ENCODE peak calls at places on chromosomes 1 and 21, in four cellular contexts. One of them, this sample, is unnamed.

GRCh38 chr1:164863056-164863455 is 304.1 kb downstream of the PBX1 start:
- DNase-seq in WTC11: no peak
- DNase-seq in K562: no peak
- DNase-seq in HepG2: no peak
- DNase-seq in this sample: no peak

GRCh38 chr1:106266786-106267185 is 789.7 kb upstream of the PRMT6 start:
- DNase-seq in WTC11: no peak
- DNase-seq in K562: no peak
- DNase-seq in HepG2: no peak
- DNase-seq in this sample: no peak

GRCh38 chr1:12613180-12613579 is 4.8 kb downstream of the DHRS3 start:
- DNase-seq in HepG2: no peak
- DNase-seq in WTC11: no peak
- DNase-seq in K562: no peak
- DNase-seq in this sample: no peak

GRCh38 chr21:40683349-40683748 is 163.6 kb downstream of the DSCAM start:
- DNase-seq in HepG2: no peak
- DNase-seq in K562: no peak
- DNase-seq in WTC11: no peak
- DNase-seq in this sample: no peak

GRCh38 chr1:57218487-57219079 is 205.3 kb downstream of the DAB1 start:
- DNase-seq in K562: peak; percentile 95
- DNase-seq in WTC11: no peak
- DNase-seq in HepG2: no peak
- DNase-seq in this sample: no peak

GRCh38 chr1:61782771-61783170 is 40.5 kb downstream of the PATJ start:
- DNase-seq in K562: peak; percentile 23
- DNase-seq in HepG2: no peak
- DNase-seq in WTC11: no peak
- DNase-seq in this sample: no peak

GRCh38 chr1:181044449-181044966 is 10.7 kb downstream of the MR1 start:
- DNase-seq in WTC11: no peak
- DNase-seq in K562: no peak
- DNase-seq in HepG2: peak; percentile 82
- DNase-seq in this sample: no peak

GRCh38 chr1:61403863-61404615 is 320.9 kb downstream of the TM2D1 start:
- DNase-seq in WTC11: no peak
- DNase-seq in HepG2: no peak
- DNase-seq in K562: no peak
- DNase-seq in this sample: peak; percentile 46

GRCh38 chr1:85229574-85230097 is 28.8 kb upstream of the SYDE2 start:
- DNase-seq in WTC11: no peak
- DNase-seq in HepG2: peak; percentile 50
- DNase-seq in K562: no peak
- DNase-seq in this sample: no peak

GRCh38 chr1:207420109-207420508 is 34.0 kb upstream of the CR2 start:
- DNase-seq in HepG2: no peak
- DNase-seq in K562: no peak
- DNase-seq in WTC11: no peak
- DNase-seq in this sample: no peak

GRCh38 chr1:9942399-9942938 is 722 bp downstream of the LZIC start:
- DNase-seq in WTC11: no peak
- DNase-seq in K562: peak; percentile 74
- DNase-seq in HepG2: peak; percentile 58
- DNase-seq in this sample: peak; percentile 57

GRCh38 chr1:81949421-81949820 is 148.7 kb downstream of the ADGRL2 start:
- DNase-seq in HepG2: no peak
- DNase-seq in WTC11: no peak
- DNase-seq in K562: no peak
- DNase-seq in this sample: no peak

GRCh38 chr1:206411321-206411720 is 59.0 kb upstream of the IKBKE start:
- DNase-seq in K562: no peak
- DNase-seq in HepG2: no peak
- DNase-seq in WTC11: no peak
- DNase-seq in this sample: no peak

GRCh38 chr1:234962340-234962989 is 166.2 kb downstream of the TOMM20 start:
- DNase-seq in WTC11: no peak
- DNase-seq in HepG2: peak; percentile 67
- DNase-seq in K562: peak; percentile 74
- DNase-seq in this sample: no peak

GRCh38 chr1:95284420-95284819 is 50.4 kb downstream of the RWDD3 start:
- DNase-seq in K562: no peak
- DNase-seq in HepG2: no peak
- DNase-seq in WTC11: no peak
- DNase-seq in this sample: no peak

GRCh38 chr1:226875641-226876295 is 5.4 kb downstream of the PSEN2 start:
- DNase-seq in K562: peak; percentile 88
- DNase-seq in HepG2: no peak
- DNase-seq in WTC11: peak; percentile 27
- DNase-seq in this sample: no peak

DNA sequence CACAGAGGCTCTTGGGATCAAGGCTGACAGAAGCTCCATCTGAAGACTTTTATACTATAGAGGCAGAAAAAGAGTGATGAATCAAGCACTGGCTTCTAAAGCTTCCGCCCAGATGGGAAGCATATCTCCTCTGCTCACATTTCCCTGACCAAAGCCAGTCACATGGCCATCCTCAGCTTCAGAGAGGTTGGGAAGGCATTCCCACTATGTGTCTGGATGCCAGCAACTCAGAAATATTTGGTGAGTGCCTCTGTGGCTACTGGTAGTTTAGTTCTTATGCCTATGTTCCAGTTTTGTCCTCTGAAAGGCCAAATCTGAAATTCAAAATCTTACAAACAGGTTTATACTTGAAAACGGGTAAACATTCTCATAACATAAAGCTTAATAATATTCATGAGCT is 9.9 kb upstream of the DISC1 start:
- DNase-seq in K562: no peak
- DNase-seq in WTC11: no peak
- DNase-seq in HepG2: no peak
- DNase-seq in this sample: no peak
- TF ChIP-seq ELF4 in K562: no peak
- TF ChIP-seq ELF4 in WTC11: no peak
- TF ChIP-seq ELF4 in HepG2: no peak
- TF ChIP-seq ELF4 in this sample: no peak

DNA sequence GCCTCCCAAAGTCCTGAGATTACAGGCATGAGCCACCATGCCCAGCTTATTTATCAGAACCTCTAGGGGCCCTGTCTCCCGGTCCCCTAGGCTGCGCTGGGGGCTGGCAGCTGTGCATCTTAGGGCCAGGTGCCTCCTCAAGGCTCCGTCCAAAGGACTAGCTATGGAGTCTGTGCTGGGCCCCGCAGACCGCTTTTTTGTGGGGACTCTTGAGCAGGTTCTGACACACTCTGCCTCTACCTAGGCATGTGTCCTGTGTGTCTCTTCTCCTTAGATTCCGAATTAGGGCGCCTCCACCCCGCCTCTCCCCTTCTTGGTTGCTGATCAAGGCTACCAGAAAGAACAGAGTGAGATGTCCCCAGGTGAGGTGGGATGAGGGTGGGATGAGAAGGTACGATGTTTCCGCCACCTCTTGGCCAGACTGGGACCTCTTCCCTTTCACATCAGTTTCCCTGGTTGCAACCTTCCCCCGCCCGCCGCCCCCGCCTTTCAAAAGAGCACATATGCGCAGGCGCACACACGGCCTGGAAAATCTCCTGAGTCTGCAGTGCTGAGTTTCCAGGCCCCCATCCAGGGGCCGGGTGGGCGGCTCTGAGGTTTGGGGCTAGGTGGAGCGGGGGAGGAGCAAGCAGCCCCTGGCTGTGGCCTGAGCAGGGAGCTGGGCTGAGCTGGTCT is 5.0 kb upstream of the PTPN7 start:
- DNase-seq in HepG2: no peak
- DNase-seq in WTC11: no peak
- DNase-seq in K562: peak; percentile 94
- DNase-seq in this sample: no peak
- TF ChIP-seq ELF4 in HepG2: no peak
- TF ChIP-seq ELF4 in WTC11: no peak
- TF ChIP-seq ELF4 in K562: no peak
- TF ChIP-seq ELF4 in this sample: no peak

DNA sequence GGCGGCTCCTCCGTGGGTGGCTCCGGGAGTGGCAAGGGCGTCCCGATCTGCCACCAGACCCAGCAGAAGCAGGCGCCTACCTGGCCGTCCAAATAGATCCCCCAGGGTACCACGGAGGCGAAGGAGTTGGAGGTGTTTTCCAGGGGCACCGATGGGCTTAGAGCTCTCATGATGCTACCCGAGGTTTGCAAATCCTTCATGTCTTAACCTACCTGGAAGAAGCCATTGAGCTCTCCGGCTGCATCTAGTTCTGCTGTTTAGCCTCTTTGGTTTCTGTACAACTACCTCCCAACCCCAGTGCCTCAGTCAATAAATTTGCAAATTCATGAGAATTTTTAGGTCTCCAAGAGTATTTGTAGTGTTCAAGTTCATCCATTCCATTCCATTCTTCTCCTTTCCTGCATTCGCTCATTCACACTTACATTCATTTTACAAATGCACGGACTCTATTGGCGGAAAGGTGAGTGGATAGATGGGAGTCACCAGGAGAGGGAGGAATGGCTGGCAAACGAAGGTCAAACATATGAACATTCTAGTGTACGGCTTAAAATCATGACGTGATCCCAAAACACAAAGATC is 2.4 kb downstream of the LORICRIN start:
- DNase-seq in K562: no peak
- DNase-seq in HepG2: no peak
- DNase-seq in WTC11: no peak
- DNase-seq in this sample: no peak
- TF ChIP-seq ELF4 in K562: no peak
- TF ChIP-seq ELF4 in HepG2: no peak
- TF ChIP-seq ELF4 in WTC11: no peak
- TF ChIP-seq ELF4 in this sample: no peak

GRCh38 chr1:69700770-69701169 is 133.0 kb downstream of the LRRC7 start:
- DNase-seq in HepG2: peak; percentile 13
- DNase-seq in K562: peak; percentile 44
- DNase-seq in WTC11: peak; percentile 53
- DNase-seq in this sample: peak; percentile 48
- TF ChIP-seq ELF4 in HepG2: no peak
- TF ChIP-seq ELF4 in K562: no peak
- TF ChIP-seq ELF4 in WTC11: no peak
- TF ChIP-seq ELF4 in this sample: no peak

GRCh38 chr21:45855248-45855801 is 126.2 kb upstream of the COL6A1 start:
- DNase-seq in WTC11: no peak
- DNase-seq in HepG2: no peak
- DNase-seq in K562: no peak
- DNase-seq in this sample: no peak

GRCh38 chr21:45857761-45858160 is 123.8 kb upstream of the COL6A1 start:
- DNase-seq in K562: no peak
- DNase-seq in HepG2: no peak
- DNase-seq in WTC11: no peak
- DNase-seq in this sample: no peak

GRCh38 chr21:45854702-45855247 is 126.8 kb upstream of the COL6A1 start:
- DNase-seq in K562: no peak
- DNase-seq in HepG2: no peak
- DNase-seq in WTC11: no peak
- DNase-seq in this sample: no peak

GRCh38 chr21:45856940-45857339 is 124.6 kb upstream of the COL6A1 start:
- DNase-seq in HepG2: no peak
- DNase-seq in WTC11: no peak
- DNase-seq in K562: no peak
- DNase-seq in this sample: no peak

DNA sequence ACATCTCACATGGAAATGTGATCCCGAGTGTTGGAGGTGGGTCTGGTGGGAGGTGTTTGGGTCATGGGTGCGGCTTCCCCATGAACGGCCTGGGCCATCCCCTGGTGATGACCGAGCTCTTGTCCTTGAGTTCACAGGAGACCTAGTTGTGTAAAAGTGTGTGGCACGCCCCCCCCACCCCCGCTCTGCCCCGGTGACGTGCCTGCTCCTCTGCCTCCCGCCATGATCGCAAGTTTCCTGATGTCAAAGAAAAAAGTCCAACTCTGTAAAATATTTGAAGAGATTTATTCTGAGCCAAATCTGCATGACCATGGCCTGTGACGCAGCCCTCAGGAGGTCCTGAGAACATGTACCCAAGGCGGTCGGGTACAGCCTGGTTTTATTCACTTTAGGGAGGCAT is 125.1 kb upstream of the COL6A1 start:
- DNase-seq in HepG2: no peak
- DNase-seq in WTC11: no peak
- DNase-seq in K562: no peak
- DNase-seq in this sample: no peak
- TF ChIP-seq ELF4 in HepG2: no peak
- TF ChIP-seq ELF4 in WTC11: no peak
- TF ChIP-seq ELF4 in K562: no peak
- TF ChIP-seq ELF4 in this sample: no peak

DNA sequence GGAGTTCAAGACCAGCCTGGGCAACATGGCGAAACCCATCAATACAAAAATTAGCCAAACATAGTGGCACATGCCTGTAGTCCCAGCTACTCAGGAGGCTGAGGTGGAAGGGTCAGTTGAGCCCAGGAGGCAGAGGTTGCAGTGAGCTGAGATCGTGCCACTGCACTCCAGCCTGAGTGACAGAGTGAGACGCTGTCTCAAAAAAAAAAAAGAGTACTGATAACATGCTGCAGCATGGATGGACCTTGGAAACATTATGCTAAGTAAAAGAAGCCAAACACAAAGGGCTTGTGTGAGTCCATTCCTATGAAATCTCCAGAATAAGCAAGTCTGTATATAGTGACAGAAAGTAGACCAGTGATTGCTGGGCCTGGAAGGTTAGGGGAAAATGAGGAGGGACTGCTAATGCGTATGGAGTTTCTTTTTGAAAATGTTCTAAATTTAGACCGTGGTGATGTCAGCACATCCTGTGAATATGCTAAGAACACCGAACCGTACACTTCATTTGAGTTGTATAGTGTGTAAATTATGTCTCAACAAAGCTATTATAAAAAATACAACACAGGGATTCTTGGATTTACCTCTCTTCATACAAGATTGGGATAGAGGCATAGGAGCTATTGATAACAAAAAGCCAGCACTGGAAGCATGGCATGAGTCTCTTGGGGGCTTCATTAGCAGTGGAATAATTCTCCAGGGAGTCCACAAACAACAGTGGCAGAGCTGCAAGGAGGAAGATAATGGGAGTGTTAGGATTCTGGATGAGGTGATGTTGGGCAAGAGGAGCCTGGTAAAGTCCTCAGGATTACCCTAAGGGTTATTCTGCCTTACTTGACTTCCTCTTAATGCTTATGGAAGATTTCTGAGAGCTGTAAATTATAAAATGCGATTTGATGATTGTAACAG is 73.5 kb downstream of the TTC3 start:
- DNase-seq in WTC11: no peak
- DNase-seq in K562: no peak
- DNase-seq in HepG2: no peak
- DNase-seq in this sample: no peak
- TF ChIP-seq ELF4 in WTC11: no peak
- TF ChIP-seq ELF4 in K562: no peak
- TF ChIP-seq ELF4 in HepG2: no peak
- TF ChIP-seq ELF4 in this sample: no peak

DNA sequence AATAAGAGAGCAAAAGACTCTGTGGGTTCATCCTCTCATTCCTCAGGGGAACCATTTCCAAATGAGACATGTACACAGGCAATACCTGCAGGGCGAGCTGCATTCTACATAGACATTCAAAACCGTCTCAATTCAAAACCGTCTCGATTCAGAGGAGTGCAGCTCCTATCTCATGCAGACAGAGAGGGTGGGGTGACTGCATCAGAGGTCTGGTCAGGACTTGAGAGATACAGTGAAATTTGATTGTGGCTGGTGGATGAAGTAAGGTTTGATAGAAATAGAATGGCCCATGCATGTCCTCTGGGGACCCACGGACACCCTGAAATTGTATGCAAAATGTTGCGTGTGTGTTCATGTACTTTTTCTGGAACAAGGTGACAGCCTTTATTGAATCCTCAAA is 27.3 kb downstream of the TEX35 start:
- DNase-seq in HepG2: no peak
- DNase-seq in K562: peak; percentile 43
- DNase-seq in WTC11: no peak
- DNase-seq in this sample: no peak
- TF ChIP-seq ELF4 in HepG2: no peak
- TF ChIP-seq ELF4 in K562: no peak
- TF ChIP-seq ELF4 in WTC11: no peak
- TF ChIP-seq ELF4 in this sample: no peak

This sample was measured in HEK293T.